ENCODE peak calls at places on chromosomes 12 and 14, in eight cellular contexts. M is psoas muscle; P is esophagus squamous epithelium; G is kidney epithelial cell; X is fibroblast of mammary gland; B is CD8-positive, alpha-beta T cell; S is choroid plexus epithelial cell; R is AG04450. O is an unnamed sample.

GRCh38 chr14:58861546-58861945 is 223.8 kb downstream of the DACT1 start:
- DNase-seq in M (no peak), P (no peak), G (no peak), X (no peak), B (no peak), S (peak), R (no peak), O (no peak)

GRCh38 chr12:107736914-107737313 is 24.0 kb downstream of the PRDM4 start:
- DNase-seq in M (no peak), P (no peak), G (no peak), X (no peak), B (no peak), S (no peak), R (no peak), O (no peak)

GRCh38 chr12:89783321-89784060 is 74.9 kb upstream of the ATP2B1 start:
- DNase-seq in M (no peak), P (no peak), G (no peak), X (peak), B (no peak), S (peak), R (no peak), O (no peak)

GRCh38 chr12:3076730-3077571 is at the start of gene TSPAN9:
- DNase-seq in M (peak), P (no peak), G (no peak), X (peak), B (peak), S (peak), R (no peak), O (peak)

GRCh38 chr14:97644365-97644764 is 847.2 kb downstream of the VRK1 start:
- DNase-seq in M (no peak), P (no peak), G (no peak), X (no peak), B (no peak), S (no peak), R (no peak), O (no peak)

GRCh38 chr12:75747572-75747995 is 236.2 kb upstream of the KRR1 start:
- DNase-seq in M (no peak), P (no peak), G (no peak), X (peak), B (no peak), S (peak), R (peak), O (no peak)

GRCh38 chr14:66038214-66038977 is 447.8 kb upstream of the CCDC196 start:
- DNase-seq in M (no peak), P (no peak), G (peak), X (peak), B (no peak), S (peak), R (no peak), O (peak)

GRCh38 chr14:30771595-30771994 is 102.8 kb upstream of the COCH start:
- DNase-seq in M (no peak), P (no peak), G (no peak), X (no peak), B (no peak), S (no peak), R (no peak), O (no peak)

GRCh38 chr12:105783983-105784947 is 354.5 kb downstream of the NUAK1 start:
- DNase-seq in M (no peak), P (no peak), G (no peak), X (no peak), B (no peak), S (no peak), R (no peak), O (no peak)

GRCh38 chr14:75254901-75255300 is 23.7 kb upstream of the FOS start:
- DNase-seq in M (no peak), P (no peak), G (no peak), X (no peak), B (no peak), S (no peak), R (no peak), O (no peak)

GRCh38 chr14:51251486-51251885 is 11.4 kb downstream of the TMX1 start:
- DNase-seq in M (no peak), P (no peak), G (no peak), X (no peak), B (no peak), S (no peak), R (no peak), O (no peak)

GRCh38 chr12:49750027-49750977 is 8.9 kb downstream of the TMBIM6 start:
- DNase-seq in M (no peak), P (no peak), G (peak), X (peak), B (no peak), S (peak), R (no peak), O (no peak)

GRCh38 chr14:56794088-56794556 is 16.2 kb downstream of the OTX2 start:
- DNase-seq in M (no peak), P (no peak), G (no peak), X (no peak), B (no peak), S (no peak), R (no peak), O (peak)

GRCh38 chr14:92564361-92565039 is 50.9 kb downstream of the RIN3 start:
- DNase-seq in M (peak), P (no peak), G (no peak), X (no peak), B (no peak), S (no peak), R (no peak), O (no peak)

GRCh38 chr12:86948851-86949250 is 692.7 kb upstream of the MGAT4C start:
- DNase-seq in M (no peak), P (no peak), G (no peak), X (no peak), B (no peak), S (peak), R (no peak), O (no peak)

GRCh38 chr14:90660865-90661570 is 155.2 kb downstream of the TTC7B start:
- DNase-seq in M (no peak), P (no peak), G (no peak), X (no peak), B (no peak), S (no peak), R (no peak), O (no peak)

GRCh38 chr12:11853126-11853525 is 203.7 kb downstream of the ETV6 start:
- DNase-seq in M (no peak), P (no peak), G (no peak), X (no peak), B (no peak), S (no peak), R (no peak), O (no peak)

GRCh38 chr14:56805201-56805991 is 4.9 kb downstream of the OTX2 start:
- DNase-seq in M (no peak), P (no peak), G (no peak), X (no peak), B (no peak), S (no peak), R (no peak), O (no peak)

GRCh38 chr12:74317078-74317581 is 220.5 kb upstream of the ATXN7L3B start:
- DNase-seq in M (no peak), P (no peak), G (peak), X (peak), B (no peak), S (peak), R (no peak), O (peak)

GRCh38 chr14:68791078-68791983 is 1.5 kb downstream of the ZFP36L1 start:
- DNase-seq in M (no peak), P (no peak), G (no peak), X (no peak), B (no peak), S (peak), R (no peak), O (peak)

GRCh38 chr12:3283137-3283680 is 206.0 kb downstream of the TSPAN9 start:
- DNase-seq in M (no peak), P (no peak), G (no peak), X (no peak), B (no peak), S (no peak), R (no peak), O (no peak)

GRCh38 chr12:3004655-3005565 is 45.7 kb downstream of the TEAD4 start:
- DNase-seq in M (no peak), P (no peak), G (no peak), X (no peak), B (no peak), S (no peak), R (no peak), O (no peak)

GRCh38 chr14:103578401-103579075 is 15.8 kb downstream of the COA8 start:
- DNase-seq in M (no peak), P (no peak), G (no peak), X (no peak), B (no peak), S (no peak), R (no peak), O (no peak)

GRCh38 chr12:49365542-49365941 is 1.7 kb upstream of the SPATS2 start:
- DNase-seq in M (no peak), P (no peak), G (no peak), X (peak), B (no peak), S (peak), R (no peak), O (no peak)

GRCh38 chr12:63915105-63915830 is 70.8 kb downstream of the SRGAP1 start:
- DNase-seq in M (no peak), P (no peak), G (no peak), X (peak), B (no peak), S (peak), R (no peak), O (no peak)

GRCh38 chr12:120741476-120742206 is 16.0 kb downstream of the ACADS start:
- DNase-seq in M (no peak), P (no peak), G (no peak), X (no peak), B (no peak), S (no peak), R (no peak), O (no peak)

GRCh38 chr14:45364565-45364964 is 111.6 kb upstream of the MIS18BP1 start:
- DNase-seq in M (no peak), P (no peak), G (no peak), X (no peak), B (no peak), S (no peak), R (no peak), O (no peak)

GRCh38 chr12:16844875-16845274 is 238.9 kb upstream of the LMO3 start:
- DNase-seq in M (no peak), P (no peak), G (no peak), X (no peak), B (no peak), S (no peak), R (no peak), O (no peak)
- TF ChIP-seq CTCF in M (no peak), P (no peak), G (no peak), X (no peak), B (no peak), S (no peak), R (no peak), O (no peak)

GRCh38 chr14:77616454-77617229 is at the start of gene SPTLC2:
- DNase-seq in M (peak), P (peak), G (peak), X (peak), B (peak), S (peak), R (peak), O (peak)
- TF ChIP-seq CTCF in M (no peak), P (no peak), G (peak), X (no peak), B (no peak), S (peak), R (no peak), O (no peak)

GRCh38 chr12:6262635-6263034 is 47.8 kb upstream of the PLEKHG6 start:
- DNase-seq in M (no peak), P (no peak), G (no peak), X (no peak), B (no peak), S (no peak), R (no peak), O (no peak)

GRCh38 chr12:6265038-6265405 is 45.5 kb upstream of the PLEKHG6 start:
- DNase-seq in M (no peak), P (no peak), G (no peak), X (no peak), B (no peak), S (no peak), R (no peak), O (no peak)

GRCh38 chr12:6266431-6267006 is 44.0 kb upstream of the PLEKHG6 start:
- DNase-seq in M (no peak), P (no peak), G (no peak), X (no peak), B (no peak), S (no peak), R (no peak), O (no peak)

GRCh38 chr12:6263931-6264330 is 46.6 kb upstream of the PLEKHG6 start:
- DNase-seq in M (no peak), P (no peak), G (no peak), X (no peak), B (no peak), S (peak), R (no peak), O (peak)

DNA sequence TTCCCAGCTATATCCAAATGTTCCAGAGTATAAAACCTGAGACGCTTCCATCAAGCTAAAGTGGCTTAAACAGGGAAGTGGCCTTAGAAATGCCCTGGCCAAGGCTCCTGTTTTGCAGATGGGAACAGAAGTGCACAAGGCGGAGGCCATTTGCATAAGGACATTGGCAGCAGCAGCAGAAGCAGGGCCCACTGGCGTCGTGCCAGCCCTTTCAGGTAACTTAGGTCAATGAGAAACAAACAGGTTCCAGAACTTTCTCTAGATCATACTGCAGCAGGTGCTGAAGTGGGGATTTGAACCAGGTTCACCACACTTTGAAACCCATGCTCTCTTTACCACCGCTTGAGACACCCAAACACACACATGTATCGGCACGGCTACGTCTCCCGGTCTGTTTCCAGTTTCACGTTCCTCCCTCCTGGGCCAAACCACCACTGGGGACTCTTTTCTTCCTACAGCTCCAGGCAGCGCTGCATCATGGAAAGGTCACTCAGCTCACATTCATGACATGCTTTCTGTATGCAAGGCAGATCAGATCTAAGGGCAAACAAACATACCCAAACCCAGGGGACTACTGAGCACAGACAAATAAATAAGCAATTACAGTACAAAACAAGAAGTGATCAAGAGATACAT is 46.0 kb upstream of the PLEKHG6 start:
- DNase-seq in M (no peak), P (no peak), G (no peak), X (no peak), B (no peak), S (peak), R (no peak), O (no peak)
- TF ChIP-seq CTCF in M (no peak), P (no peak), G (no peak), X (no peak), B (no peak), S (no peak), R (no peak), O (no peak)

DNA sequence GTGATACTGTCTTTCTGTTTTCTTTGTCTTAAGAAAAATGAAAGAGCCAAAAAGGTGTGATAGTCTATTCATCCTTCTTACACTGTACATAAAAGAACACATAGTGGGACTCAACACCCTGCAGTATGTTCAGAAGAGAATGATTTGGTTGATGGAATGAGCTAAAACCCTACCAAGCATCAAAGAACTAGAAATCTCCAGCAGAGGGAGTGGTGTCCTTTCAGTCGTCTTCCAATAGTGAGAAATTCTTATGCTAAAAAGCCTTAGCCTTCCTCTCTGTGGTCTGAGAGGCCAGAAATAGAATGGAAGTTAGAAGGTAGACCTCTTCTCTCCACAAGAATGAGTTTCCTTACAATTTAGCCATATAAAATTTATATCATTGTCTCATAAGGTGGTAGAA is 393.4 kb upstream of the SEL1L start:
- DNase-seq in M (no peak), P (no peak), G (no peak), X (no peak), B (no peak), S (no peak), R (no peak), O (no peak)
- TF ChIP-seq CTCF in M (no peak), P (no peak), G (no peak), X (no peak), B (no peak), S (no peak), R (no peak), O (no peak)

DNA sequence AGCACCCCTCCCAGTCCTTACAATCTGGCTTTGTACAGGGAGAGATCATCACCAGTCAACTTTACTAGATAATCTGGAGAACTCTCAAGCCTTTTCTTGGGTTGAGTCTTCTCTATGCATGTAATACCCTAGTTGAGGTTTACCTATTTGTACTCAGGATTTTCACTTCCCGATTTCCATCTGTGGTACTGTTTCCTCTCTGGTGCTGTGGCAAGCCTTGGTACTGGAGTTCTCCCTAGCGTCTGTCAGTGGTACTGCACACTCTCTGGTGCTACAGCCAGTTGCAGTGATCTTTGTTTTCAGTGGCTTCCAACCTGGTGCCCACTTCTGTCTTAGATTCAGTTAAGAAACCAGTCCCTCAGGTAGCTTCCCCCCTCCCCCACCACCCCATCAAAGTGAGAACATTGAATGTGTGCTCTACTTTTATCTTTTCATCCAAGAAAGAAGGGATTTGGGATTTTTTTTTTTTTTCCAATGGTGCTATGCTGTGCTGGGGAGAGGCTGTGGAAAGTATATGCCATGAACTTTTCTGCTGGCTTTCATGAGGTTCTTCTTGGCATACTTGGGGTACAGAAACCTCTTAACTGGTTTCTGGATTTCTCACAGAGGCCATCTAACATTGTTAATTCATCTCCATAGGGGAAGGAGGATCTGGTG is 69.4 kb upstream of the EVL start:
- DNase-seq in M (peak), P (no peak), G (no peak), X (peak), B (peak), S (peak), R (no peak), O (peak)
- TF ChIP-seq CTCF in M (peak), P (peak), G (peak), X (peak), B (peak), S (peak), R (peak), O (peak)

DNA sequence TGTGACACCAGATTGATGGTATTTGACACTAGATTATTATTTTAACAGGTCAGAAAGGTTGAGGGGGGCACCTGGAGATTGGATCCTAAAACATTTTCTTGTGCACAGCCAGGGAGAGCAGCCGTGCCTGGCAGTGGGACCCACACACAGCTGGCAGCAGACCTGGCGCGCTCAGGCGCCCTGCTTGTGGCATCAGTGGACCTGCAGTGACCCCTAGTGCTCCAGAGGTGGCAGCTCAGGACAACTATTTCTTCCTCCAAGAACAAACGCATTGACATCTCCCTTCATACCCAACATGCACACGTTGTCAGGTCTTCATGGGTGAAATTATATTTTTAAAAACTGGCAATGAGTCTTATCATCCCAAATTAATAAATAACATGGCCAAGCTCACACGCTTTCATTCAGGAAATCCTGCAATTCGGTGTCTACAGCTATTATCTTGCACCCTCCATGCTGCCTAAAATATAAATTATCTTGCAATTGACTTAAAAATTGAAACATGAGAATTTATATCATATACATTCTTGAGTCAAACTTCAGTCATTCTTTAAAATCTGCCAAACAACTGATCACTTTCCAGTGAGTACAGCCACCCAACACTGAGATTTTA is 7.7 kb upstream of the TMEM132D start:
- DNase-seq in M (no peak), P (no peak), G (peak), X (peak), B (no peak), S (peak), R (no peak), O (peak)
- TF ChIP-seq CTCF in M (peak), P (peak), G (peak), X (peak), B (no peak), S (peak), R (no peak), O (peak)

GRCh38 chr12:116675339-116676107 is 62.3 kb downstream of the SPRING1 start:
- DNase-seq in M (no peak), P (no peak), G (no peak), X (no peak), B (no peak), S (no peak), R (no peak), O (no peak)

GRCh38 chr12:116673713-116674112 is 64.2 kb downstream of the SPRING1 start:
- DNase-seq in M (no peak), P (no peak), G (no peak), X (no peak), B (no peak), S (no peak), R (no peak), O (no peak)

GRCh38 chr12:116677202-116677651 is 60.6 kb downstream of the SPRING1 start:
- DNase-seq in M (no peak), P (no peak), G (no peak), X (no peak), B (no peak), S (no peak), R (no peak), O (no peak)

GRCh38 chr12:116672842-116673516 is 64.9 kb downstream of the SPRING1 start:
- DNase-seq in M (no peak), P (no peak), G (no peak), X (no peak), B (no peak), S (no peak), R (no peak), O (no peak)

DNA sequence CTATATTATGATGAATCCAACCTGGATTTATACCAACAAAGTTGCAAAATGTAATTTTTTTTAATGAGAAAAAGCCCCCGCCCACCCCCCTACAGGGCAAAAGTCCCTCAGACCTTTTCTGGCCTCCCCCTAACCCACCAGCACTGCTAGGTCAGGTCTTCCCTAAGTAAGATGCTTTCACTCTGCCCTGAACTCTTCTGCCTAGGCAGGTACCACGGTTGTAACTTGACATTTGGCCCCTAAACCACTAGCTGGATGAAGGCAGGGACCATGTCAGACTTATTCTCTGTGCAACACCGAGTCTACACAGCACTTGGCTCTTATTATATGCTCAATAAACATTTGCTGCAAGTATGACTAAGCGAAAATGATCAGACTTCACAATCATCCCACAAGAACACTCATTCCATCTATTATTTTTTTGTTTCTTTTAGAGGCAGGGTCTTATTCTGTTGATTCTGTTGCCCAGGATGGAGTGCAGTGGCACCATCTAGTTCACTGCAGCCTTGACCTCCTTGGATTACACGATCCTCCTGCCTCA is 63.2 kb downstream of the SPRING1 start:
- DNase-seq in M (no peak), P (no peak), G (no peak), X (peak), B (no peak), S (peak), R (no peak), O (no peak)
- TF ChIP-seq CTCF in M (no peak), P (no peak), G (no peak), X (no peak), B (no peak), S (no peak), R (no peak), O (no peak)

O was measured in testis.